ENCODE peak calls at places on chromosomes 16 and 17, in ten cellular contexts. C, K, Q, X, S, O, H, P, W and J are unnamed samples.
A peak's percentile ranks its signal among the peaks of the same experiment; 100 is the strongest.

GRCh38 chr16:1506494-1507213 is 13.5 kb downstream of the TELO2 start:
- DNase-seq in H (no peak), Q (no peak), O (no peak), C (no peak), K (no peak), S (no peak), P (no peak), X (no peak), W (no peak), J (no peak)

GRCh38 chr16:8173111-8173644 is 417.1 kb downstream of the TMEM114 start:
- DNase-seq in P (peak; percentile 77), X (peak; percentile 89), C (peak; percentile 64), O (peak; percentile 58), Q (no peak), H (no peak), W (peak; percentile 75), S (peak; percentile 6), K (peak; percentile 72), J (peak; percentile 5)

GRCh38 chr17:45132569-45133463 is 501 bp upstream of the PLCD3 start:
- DNase-seq in O (peak; percentile 84), H (peak; percentile 70), Q (peak; percentile 77), K (peak; percentile 99), P (peak; percentile 94), C (peak; percentile 59), X (peak; percentile 91), S (peak; percentile 44), W (peak; percentile 91), J (peak; percentile 83)

GRCh38 chr17:9806709-9807108 is 15.2 kb downstream of the GSG1L2 start:
- DNase-seq in X (no peak), O (no peak), S (no peak), Q (no peak), K (no peak), C (no peak), H (no peak), P (no peak), W (no peak), J (no peak)

GRCh38 chr16:85673529-85674417 is 15.0 kb downstream of the GINS2 start:
- DNase-seq in W (no peak), P (peak; percentile 86), X (peak; percentile 72), O (no peak), H (no peak), Q (no peak), S (no peak), K (peak; percentile 31), C (no peak), J (peak; percentile 95)

GRCh38 chr17:66322764-66323163 is 20.4 kb downstream of the PRKCA start:
- DNase-seq in H (no peak), C (peak; percentile 83), P (no peak), W (no peak), Q (no peak), S (peak; percentile 68), X (no peak), O (no peak), K (no peak), J (no peak)

GRCh38 chr17:64123114-64123513 is 6.8 kb downstream of the ERN1 start:
- DNase-seq in K (no peak), W (no peak), Q (no peak), X (no peak), C (no peak), P (no peak), H (no peak), O (no peak), S (no peak), J (no peak)

GRCh38 chr17:7989781-7990655 is 12.4 kb upstream of the GUCY2D start:
- DNase-seq in Q (peak; percentile 75), W (peak; percentile 92), S (no peak), K (peak; percentile 96), C (peak; percentile 40), X (peak; percentile 86), O (peak; percentile 66), P (peak; percentile 93), H (peak; percentile 83), J (peak; percentile 66)

GRCh38 chr16:7013990-7014389 is 318.7 kb upstream of the RBFOX1 start:
- DNase-seq in X (peak; percentile 15), H (no peak), P (no peak), S (no peak), W (no peak), C (no peak), K (no peak), Q (no peak), O (no peak), J (no peak)

GRCh38 chr17:3890082-3890892 is 2.6 kb downstream of the CAMKK1 start:
- DNase-seq in C (peak; percentile 78), X (peak; percentile 96), S (peak; percentile 90), W (peak; percentile 76), Q (no peak), P (no peak), K (no peak), O (peak; percentile 83), H (no peak), J (peak; percentile 77)

GRCh38 chr17:57574040-57574513 is 171.0 kb downstream of the CCDC182 start:
- DNase-seq in H (no peak), S (no peak), K (no peak), O (peak; percentile 34), X (peak; percentile 76), Q (no peak), W (no peak), P (no peak), C (no peak), J (no peak)

GRCh38 chr17:31566992-31567373 is 175.5 kb downstream of the RAB11FIP4 start:
- DNase-seq in K (no peak), Q (no peak), S (no peak), C (no peak), X (no peak), H (no peak), W (no peak), O (no peak), P (no peak), J (no peak)

GRCh38 chr16:68363847-68364600 is 53.2 kb downstream of the PRMT7 start:
- DNase-seq in X (no peak), W (no peak), O (no peak), Q (no peak), K (no peak), S (no peak), P (no peak), C (no peak), H (no peak), J (no peak)

GRCh38 chr16:31701734-31702133 is 171.9 kb upstream of the ZNF267 start:
- DNase-seq in H (no peak), X (no peak), Q (no peak), S (no peak), C (no peak), O (no peak), W (no peak), K (no peak), P (no peak), J (no peak)

GRCh38 chr17:74190154-74190553 is 13.3 kb upstream of the RPL38 start:
- DNase-seq in O (no peak), P (no peak), H (no peak), C (no peak), W (no peak), Q (no peak), K (peak; percentile 82), S (no peak), X (peak; percentile 52), J (peak; percentile 61)

GRCh38 chr17:55743103-55743679 is 7.7 kb upstream of the PCTP start:
- DNase-seq in P (no peak), C (peak; percentile 88), S (no peak), H (no peak), W (no peak), Q (no peak), X (no peak), K (no peak), O (peak; percentile 56), J (peak; percentile 45)

GRCh38 chr16:64914-65255 is 7.5 kb downstream of the RHBDF1 start:
- DNase-seq in C (no peak), H (no peak), O (no peak), S (no peak), Q (no peak), P (no peak), X (no peak), W (no peak), K (no peak), J (no peak)